ENCODE peak calls at places on chromosome 14, in seven cellular contexts. One of them, this sample, is unnamed.

GRCh38 chr14:79011091-79011919 is 841.1 kb downstream of the NRXN3 start:
- DNase-seq in AG10803: peak
- DNase-seq in kidney epithelial cell: no peak
- DNase-seq in Peyer's patch: no peak
- DNase-seq in cardiac muscle cell: peak
- DNase-seq in heart left ventricle: no peak
- DNase-seq in D721Med: no peak
- DNase-seq in this sample: no peak

GRCh38 chr14:63564318-63564717 is 21.1 kb upstream of the PPP2R5E start:
- DNase-seq in D721Med: no peak
- DNase-seq in cardiac muscle cell: no peak
- DNase-seq in kidney epithelial cell: no peak
- DNase-seq in heart left ventricle: peak
- DNase-seq in Peyer's patch: no peak
- DNase-seq in AG10803: peak
- DNase-seq in this sample: no peak

GRCh38 chr14:30564868-30565248 is 5.9 kb downstream of the G2E3 start:
- DNase-seq in Peyer's patch: no peak
- DNase-seq in heart left ventricle: no peak
- DNase-seq in AG10803: peak
- DNase-seq in kidney epithelial cell: no peak
- DNase-seq in cardiac muscle cell: no peak
- DNase-seq in D721Med: no peak
- DNase-seq in this sample: no peak

GRCh38 chr14:104694475-104694950 is 5.1 kb downstream of the INF2 start:
- DNase-seq in Peyer's patch: no peak
- DNase-seq in heart left ventricle: no peak
- DNase-seq in kidney epithelial cell: no peak
- DNase-seq in D721Med: no peak
- DNase-seq in cardiac muscle cell: no peak
- DNase-seq in AG10803: no peak
- DNase-seq in this sample: no peak

GRCh38 chr14:89681086-89682018 is 264.3 kb upstream of the FOXN3 start:
- DNase-seq in kidney epithelial cell: no peak
- DNase-seq in Peyer's patch: peak
- DNase-seq in cardiac muscle cell: no peak
- DNase-seq in D721Med: no peak
- DNase-seq in AG10803: no peak
- DNase-seq in heart left ventricle: no peak
- DNase-seq in this sample: no peak

GRCh38 chr14:96037891-96038557 is 1.1 kb upstream of the C14orf132 start:
- DNase-seq in Peyer's patch: no peak
- DNase-seq in heart left ventricle: peak
- DNase-seq in AG10803: peak
- DNase-seq in D721Med: no peak
- DNase-seq in cardiac muscle cell: no peak
- DNase-seq in kidney epithelial cell: no peak
- DNase-seq in this sample: no peak

GRCh38 chr14:35362911-35363374 is 41.6 kb downstream of the NFKBIA start:
- DNase-seq in cardiac muscle cell: no peak
- DNase-seq in D721Med: no peak
- DNase-seq in Peyer's patch: no peak
- DNase-seq in kidney epithelial cell: no peak
- DNase-seq in heart left ventricle: no peak
- DNase-seq in AG10803: peak
- DNase-seq in this sample: no peak

GRCh38 chr14:65228436-65228835 is 126.1 kb upstream of the MAX start:
- DNase-seq in AG10803: no peak
- DNase-seq in heart left ventricle: no peak
- DNase-seq in cardiac muscle cell: no peak
- DNase-seq in D721Med: no peak
- DNase-seq in Peyer's patch: peak
- DNase-seq in kidney epithelial cell: no peak
- DNase-seq in this sample: no peak

GRCh38 chr14:67622675-67623074 is 3.0 kb downstream of the ARG2 start:
- DNase-seq in kidney epithelial cell: no peak
- DNase-seq in Peyer's patch: no peak
- DNase-seq in D721Med: no peak
- DNase-seq in heart left ventricle: no peak
- DNase-seq in AG10803: peak
- DNase-seq in cardiac muscle cell: peak
- DNase-seq in this sample: no peak

GRCh38 chr14:44962573-44963528 is 861 bp downstream of the TOGARAM1 start:
- DNase-seq in Peyer's patch: peak
- DNase-seq in heart left ventricle: peak
- DNase-seq in D721Med: no peak
- DNase-seq in AG10803: peak
- DNase-seq in cardiac muscle cell: peak
- DNase-seq in kidney epithelial cell: no peak
- DNase-seq in this sample: peak

GRCh38 chr14:82385043-82385442 is 851.4 kb upstream of the SEL1L start:
- DNase-seq in AG10803: no peak
- DNase-seq in cardiac muscle cell: no peak
- DNase-seq in D721Med: no peak
- DNase-seq in heart left ventricle: no peak
- DNase-seq in Peyer's patch: no peak
- DNase-seq in kidney epithelial cell: no peak
- DNase-seq in this sample: no peak

GRCh38 chr14:105294142-105294597 is 6.6 kb downstream of the BRF1 start:
- DNase-seq in kidney epithelial cell: no peak
- DNase-seq in D721Med: no peak
- DNase-seq in AG10803: peak
- DNase-seq in cardiac muscle cell: no peak
- DNase-seq in heart left ventricle: peak
- DNase-seq in Peyer's patch: peak
- DNase-seq in this sample: no peak

GRCh38 chr14:71321556-71322315 is 414.5 kb downstream of the PCNX1 start:
- DNase-seq in cardiac muscle cell: peak
- DNase-seq in Peyer's patch: no peak
- DNase-seq in heart left ventricle: no peak
- DNase-seq in D721Med: no peak
- DNase-seq in AG10803: peak
- DNase-seq in kidney epithelial cell: peak
- DNase-seq in this sample: no peak

GRCh38 chr14:78486081-78486480 is 315.9 kb downstream of the NRXN3 start:
- DNase-seq in D721Med: no peak
- DNase-seq in AG10803: no peak
- DNase-seq in heart left ventricle: no peak
- DNase-seq in Peyer's patch: no peak
- DNase-seq in cardiac muscle cell: no peak
- DNase-seq in kidney epithelial cell: no peak
- DNase-seq in this sample: no peak

GRCh38 chr14:68088463-68088862 is 268.9 kb downstream of the RAD51B start:
- DNase-seq in AG10803: peak
- DNase-seq in D721Med: no peak
- DNase-seq in cardiac muscle cell: no peak
- DNase-seq in Peyer's patch: no peak
- DNase-seq in heart left ventricle: no peak
- DNase-seq in kidney epithelial cell: no peak
- DNase-seq in this sample: no peak

GRCh38 chr14:69101331-69101826 is 51.5 kb downstream of the DCAF5 start:
- DNase-seq in D721Med: no peak
- DNase-seq in heart left ventricle: no peak
- DNase-seq in cardiac muscle cell: no peak
- DNase-seq in AG10803: peak
- DNase-seq in Peyer's patch: no peak
- DNase-seq in kidney epithelial cell: no peak
- DNase-seq in this sample: peak

GRCh38 chr14:97251423-97252155 is 454.4 kb downstream of the VRK1 start:
- DNase-seq in cardiac muscle cell: no peak
- DNase-seq in heart left ventricle: no peak
- DNase-seq in kidney epithelial cell: no peak
- DNase-seq in AG10803: no peak
- DNase-seq in Peyer's patch: no peak
- DNase-seq in D721Med: no peak
- DNase-seq in this sample: no peak

GRCh38 chr14:91309756-91310280 is 65.3 kb upstream of the GPR68 start:
- DNase-seq in AG10803: no peak
- DNase-seq in kidney epithelial cell: no peak
- DNase-seq in Peyer's patch: no peak
- DNase-seq in heart left ventricle: no peak
- DNase-seq in cardiac muscle cell: no peak
- DNase-seq in D721Med: no peak
- DNase-seq in this sample: no peak

GRCh38 chr14:52693004-52693403 is 2.4 kb downstream of the ERO1A start:
- DNase-seq in AG10803: no peak
- DNase-seq in cardiac muscle cell: no peak
- DNase-seq in kidney epithelial cell: no peak
- DNase-seq in Peyer's patch: no peak
- DNase-seq in heart left ventricle: no peak
- DNase-seq in D721Med: no peak
- DNase-seq in this sample: no peak

GRCh38 chr14:94097091-94097490 is 13.4 kb upstream of the IFI27 start:
- DNase-seq in cardiac muscle cell: no peak
- DNase-seq in kidney epithelial cell: no peak
- DNase-seq in AG10803: no peak
- DNase-seq in D721Med: no peak
- DNase-seq in heart left ventricle: no peak
- DNase-seq in Peyer's patch: no peak
- DNase-seq in this sample: no peak

GRCh38 chr14:80313806-80314205 is 102.5 kb upstream of the DIO2 start:
- DNase-seq in D721Med: no peak
- DNase-seq in Peyer's patch: no peak
- DNase-seq in AG10803: peak
- DNase-seq in kidney epithelial cell: no peak
- DNase-seq in heart left ventricle: no peak
- DNase-seq in cardiac muscle cell: no peak
- DNase-seq in this sample: no peak

DNA sequence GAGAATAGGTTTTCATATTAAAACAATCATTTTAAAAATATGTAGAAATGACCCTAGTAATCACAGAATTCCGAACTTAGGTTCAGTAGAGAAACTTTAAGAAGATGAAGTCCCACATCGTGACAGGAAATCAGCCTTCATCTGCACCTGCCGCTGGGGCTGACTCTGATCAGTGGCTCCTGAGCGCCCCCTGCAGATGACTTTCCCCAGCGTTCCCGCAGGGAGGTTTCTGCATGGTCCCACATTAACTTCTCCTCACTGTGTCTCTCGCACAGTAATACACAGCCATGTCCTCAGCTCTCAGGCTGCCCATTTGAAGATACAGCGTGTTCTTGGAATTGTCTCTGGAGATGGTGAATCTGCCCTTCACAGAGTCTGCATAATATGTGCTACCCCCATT is 1131.1 kb downstream of the TMEM121 start:
- DNase-seq in AG10803: no peak
- DNase-seq in Peyer's patch: peak
- DNase-seq in cardiac muscle cell: no peak
- DNase-seq in kidney epithelial cell: no peak
- DNase-seq in heart left ventricle: no peak
- DNase-seq in D721Med: no peak
- DNase-seq in this sample: no peak
- TF ChIP-seq CTCF in AG10803: no peak
- TF ChIP-seq CTCF in Peyer's patch: no peak
- TF ChIP-seq CTCF in cardiac muscle cell: no peak
- TF ChIP-seq CTCF in kidney epithelial cell: no peak
- TF ChIP-seq CTCF in heart left ventricle: no peak
- TF ChIP-seq CTCF in D721Med: peak
- TF ChIP-seq CTCF in this sample: peak

GRCh38 chr14:24275524-24276139 is 4.2 kb upstream of the RABGGTA start:
- DNase-seq in AG10803: no peak
- DNase-seq in heart left ventricle: no peak
- DNase-seq in D721Med: no peak
- DNase-seq in cardiac muscle cell: no peak
- DNase-seq in kidney epithelial cell: no peak
- DNase-seq in Peyer's patch: no peak
- DNase-seq in this sample: no peak
- TF ChIP-seq CTCF in AG10803: no peak
- TF ChIP-seq CTCF in heart left ventricle: no peak
- TF ChIP-seq CTCF in D721Med: no peak
- TF ChIP-seq CTCF in cardiac muscle cell: no peak
- TF ChIP-seq CTCF in kidney epithelial cell: no peak
- TF ChIP-seq CTCF in Peyer's patch: no peak
- TF ChIP-seq CTCF in this sample: no peak

GRCh38 chr14:99067141-99067920 is 204.7 kb downstream of the BCL11B start:
- DNase-seq in D721Med: no peak
- DNase-seq in heart left ventricle: no peak
- DNase-seq in kidney epithelial cell: no peak
- DNase-seq in cardiac muscle cell: no peak
- DNase-seq in AG10803: no peak
- DNase-seq in Peyer's patch: no peak
- DNase-seq in this sample: no peak

GRCh38 chr14:99064262-99064954 is 207.6 kb downstream of the BCL11B start:
- DNase-seq in heart left ventricle: no peak
- DNase-seq in D721Med: no peak
- DNase-seq in Peyer's patch: no peak
- DNase-seq in AG10803: peak
- DNase-seq in cardiac muscle cell: no peak
- DNase-seq in kidney epithelial cell: no peak
- DNase-seq in this sample: no peak

GRCh38 chr14:99065551-99065950 is 206.4 kb downstream of the BCL11B start:
- DNase-seq in cardiac muscle cell: no peak
- DNase-seq in heart left ventricle: no peak
- DNase-seq in Peyer's patch: no peak
- DNase-seq in AG10803: no peak
- DNase-seq in kidney epithelial cell: no peak
- DNase-seq in D721Med: no peak
- DNase-seq in this sample: no peak

GRCh38 chr14:99067927-99068326 is 204.1 kb downstream of the BCL11B start:
- DNase-seq in heart left ventricle: no peak
- DNase-seq in Peyer's patch: no peak
- DNase-seq in cardiac muscle cell: no peak
- DNase-seq in D721Med: no peak
- DNase-seq in kidney epithelial cell: no peak
- DNase-seq in AG10803: no peak
- DNase-seq in this sample: no peak

GRCh38 chr14:99066378-99066777 is 205.6 kb downstream of the BCL11B start:
- DNase-seq in heart left ventricle: no peak
- DNase-seq in cardiac muscle cell: no peak
- DNase-seq in D721Med: no peak
- DNase-seq in kidney epithelial cell: no peak
- DNase-seq in Peyer's patch: no peak
- DNase-seq in AG10803: no peak
- DNase-seq in this sample: no peak
- TF ChIP-seq CTCF in heart left ventricle: no peak
- TF ChIP-seq CTCF in cardiac muscle cell: no peak
- TF ChIP-seq CTCF in D721Med: no peak
- TF ChIP-seq CTCF in kidney epithelial cell: no peak
- TF ChIP-seq CTCF in Peyer's patch: no peak
- TF ChIP-seq CTCF in AG10803: no peak
- TF ChIP-seq CTCF in this sample: no peak

GRCh38 chr14:24271134-24271833 is at the start of gene RABGGTA:
- DNase-seq in cardiac muscle cell: peak
- DNase-seq in AG10803: peak
- DNase-seq in Peyer's patch: peak
- DNase-seq in D721Med: peak
- DNase-seq in heart left ventricle: peak
- DNase-seq in kidney epithelial cell: peak
- DNase-seq in this sample: peak

GRCh38 chr14:24274101-24274543 is 2.7 kb upstream of the RABGGTA start:
- DNase-seq in kidney epithelial cell: peak
- DNase-seq in Peyer's patch: peak
- DNase-seq in heart left ventricle: no peak
- DNase-seq in AG10803: no peak
- DNase-seq in D721Med: no peak
- DNase-seq in cardiac muscle cell: no peak
- DNase-seq in this sample: peak

GRCh38 chr14:24271834-24272263 is 452 bp upstream of the RABGGTA start:
- DNase-seq in Peyer's patch: no peak
- DNase-seq in kidney epithelial cell: no peak
- DNase-seq in cardiac muscle cell: no peak
- DNase-seq in AG10803: no peak
- DNase-seq in heart left ventricle: no peak
- DNase-seq in D721Med: no peak
- DNase-seq in this sample: no peak

GRCh38 chr14:24272442-24272841 is 1.0 kb upstream of the RABGGTA start:
- DNase-seq in heart left ventricle: no peak
- DNase-seq in AG10803: no peak
- DNase-seq in cardiac muscle cell: no peak
- DNase-seq in D721Med: no peak
- DNase-seq in kidney epithelial cell: no peak
- DNase-seq in Peyer's patch: no peak
- DNase-seq in this sample: no peak

GRCh38 chr14:24273422-24273998 is 2.1 kb upstream of the RABGGTA start:
- DNase-seq in Peyer's patch: no peak
- DNase-seq in cardiac muscle cell: no peak
- DNase-seq in heart left ventricle: no peak
- DNase-seq in kidney epithelial cell: no peak
- DNase-seq in AG10803: no peak
- DNase-seq in D721Med: peak
- DNase-seq in this sample: no peak
- TF ChIP-seq CTCF in Peyer's patch: no peak
- TF ChIP-seq CTCF in cardiac muscle cell: no peak
- TF ChIP-seq CTCF in heart left ventricle: no peak
- TF ChIP-seq CTCF in kidney epithelial cell: peak
- TF ChIP-seq CTCF in AG10803: no peak
- TF ChIP-seq CTCF in D721Med: peak
- TF ChIP-seq CTCF in this sample: no peak

This sample was measured in CD14-positive monocyte.